ENCODE peak calls at places on chromosomes 4 and X, in five cellular contexts. One of them, this sample, is unnamed.

GRCh38 chrX:36867143-36867542 is 141.0 kb upstream of the FAM47C start:
- DNase-seq in HT1080: peak
- DNase-seq in HEK293T: peak
- DNase-seq in stimulated activated CD4-positive, alpha-beta T cell treated with anti-CD3 and anti-CD28 coated beads, Interleukin-2, amount 100 ng/mL, for 48 hours: no peak
- DNase-seq in activated CD4-positive, alpha-beta T cell treated with anti-CD3 and anti-CD28 coated beads for 1 hour: no peak
- DNase-seq in this sample: peak

GRCh38 chr4:141047228-141047884 is 85.9 kb downstream of the RNF150 start:
- DNase-seq in HT1080: no peak
- DNase-seq in stimulated activated CD4-positive, alpha-beta T cell treated with anti-CD3 and anti-CD28 coated beads, Interleukin-2, amount 100 ng/mL, for 48 hours: no peak
- DNase-seq in activated CD4-positive, alpha-beta T cell treated with anti-CD3 and anti-CD28 coated beads for 1 hour: no peak
- DNase-seq in HEK293T: no peak
- DNase-seq in this sample: no peak

GRCh38 chr4:44493924-44494323 is 45.3 kb upstream of the KCTD8 start:
- DNase-seq in HEK293T: peak
- DNase-seq in stimulated activated CD4-positive, alpha-beta T cell treated with anti-CD3 and anti-CD28 coated beads, Interleukin-2, amount 100 ng/mL, for 48 hours: no peak
- DNase-seq in activated CD4-positive, alpha-beta T cell treated with anti-CD3 and anti-CD28 coated beads for 1 hour: no peak
- DNase-seq in HT1080: peak
- DNase-seq in this sample: peak

GRCh38 chr4:24657768-24658617 is 73.6 kb upstream of the DHX15 start:
- DNase-seq in activated CD4-positive, alpha-beta T cell treated with anti-CD3 and anti-CD28 coated beads for 1 hour: no peak
- DNase-seq in stimulated activated CD4-positive, alpha-beta T cell treated with anti-CD3 and anti-CD28 coated beads, Interleukin-2, amount 100 ng/mL, for 48 hours: no peak
- DNase-seq in HT1080: peak
- DNase-seq in HEK293T: no peak
- DNase-seq in this sample: peak

GRCh38 chr4:139834210-139834609 is 168.6 kb downstream of the MGST2 start:
- DNase-seq in activated CD4-positive, alpha-beta T cell treated with anti-CD3 and anti-CD28 coated beads for 1 hour: no peak
- DNase-seq in HEK293T: no peak
- DNase-seq in HT1080: no peak
- DNase-seq in stimulated activated CD4-positive, alpha-beta T cell treated with anti-CD3 and anti-CD28 coated beads, Interleukin-2, amount 100 ng/mL, for 48 hours: no peak
- DNase-seq in this sample: no peak

GRCh38 chr4:102420563-102421221 is 75.4 kb upstream of the SLC39A8 start:
- DNase-seq in stimulated activated CD4-positive, alpha-beta T cell treated with anti-CD3 and anti-CD28 coated beads, Interleukin-2, amount 100 ng/mL, for 48 hours: no peak
- DNase-seq in activated CD4-positive, alpha-beta T cell treated with anti-CD3 and anti-CD28 coated beads for 1 hour: no peak
- DNase-seq in HEK293T: no peak
- DNase-seq in HT1080: peak
- DNase-seq in this sample: no peak

GRCh38 chr4:87005369-87005689 is 70.5 kb downstream of the AFF1 start:
- DNase-seq in HT1080: peak
- DNase-seq in HEK293T: no peak
- DNase-seq in activated CD4-positive, alpha-beta T cell treated with anti-CD3 and anti-CD28 coated beads for 1 hour: no peak
- DNase-seq in stimulated activated CD4-positive, alpha-beta T cell treated with anti-CD3 and anti-CD28 coated beads, Interleukin-2, amount 100 ng/mL, for 48 hours: no peak
- DNase-seq in this sample: no peak

GRCh38 chrX:119041175-119041574 is 31.6 kb upstream of the CT47C1 start:
- DNase-seq in HEK293T: no peak
- DNase-seq in stimulated activated CD4-positive, alpha-beta T cell treated with anti-CD3 and anti-CD28 coated beads, Interleukin-2, amount 100 ng/mL, for 48 hours: no peak
- DNase-seq in HT1080: peak
- DNase-seq in activated CD4-positive, alpha-beta T cell treated with anti-CD3 and anti-CD28 coated beads for 1 hour: no peak
- DNase-seq in this sample: peak

GRCh38 chr4:8414377-8414776 is 26.1 kb downstream of the ACOX3 start:
- DNase-seq in activated CD4-positive, alpha-beta T cell treated with anti-CD3 and anti-CD28 coated beads for 1 hour: no peak
- DNase-seq in HEK293T: no peak
- DNase-seq in stimulated activated CD4-positive, alpha-beta T cell treated with anti-CD3 and anti-CD28 coated beads, Interleukin-2, amount 100 ng/mL, for 48 hours: peak
- DNase-seq in HT1080: peak
- DNase-seq in this sample: peak

GRCh38 chr4:73902038-73902637 is 32.9 kb downstream of the CXCL1 start:
- DNase-seq in stimulated activated CD4-positive, alpha-beta T cell treated with anti-CD3 and anti-CD28 coated beads, Interleukin-2, amount 100 ng/mL, for 48 hours: no peak
- DNase-seq in activated CD4-positive, alpha-beta T cell treated with anti-CD3 and anti-CD28 coated beads for 1 hour: no peak
- DNase-seq in HT1080: peak
- DNase-seq in HEK293T: no peak
- DNase-seq in this sample: no peak

GRCh38 chr4:5888222-5888701 is 4.6 kb downstream of the CRMP1 start:
- DNase-seq in HEK293T: peak
- DNase-seq in stimulated activated CD4-positive, alpha-beta T cell treated with anti-CD3 and anti-CD28 coated beads, Interleukin-2, amount 100 ng/mL, for 48 hours: no peak
- DNase-seq in HT1080: no peak
- DNase-seq in activated CD4-positive, alpha-beta T cell treated with anti-CD3 and anti-CD28 coated beads for 1 hour: no peak
- DNase-seq in this sample: peak

GRCh38 chr4:7857238-7857701 is 82.4 kb downstream of the AFAP1 start:
- DNase-seq in HT1080: no peak
- DNase-seq in activated CD4-positive, alpha-beta T cell treated with anti-CD3 and anti-CD28 coated beads for 1 hour: no peak
- DNase-seq in HEK293T: no peak
- DNase-seq in stimulated activated CD4-positive, alpha-beta T cell treated with anti-CD3 and anti-CD28 coated beads, Interleukin-2, amount 100 ng/mL, for 48 hours: no peak
- DNase-seq in this sample: no peak

GRCh38 chr4:149077142-149077541 is 634.9 kb upstream of the NR3C2 start:
- DNase-seq in HT1080: no peak
- DNase-seq in stimulated activated CD4-positive, alpha-beta T cell treated with anti-CD3 and anti-CD28 coated beads, Interleukin-2, amount 100 ng/mL, for 48 hours: no peak
- DNase-seq in activated CD4-positive, alpha-beta T cell treated with anti-CD3 and anti-CD28 coated beads for 1 hour: no peak
- DNase-seq in HEK293T: no peak
- DNase-seq in this sample: no peak

GRCh38 chr4:25870081-25870480 is 7.3 kb upstream of the SEL1L3 start:
- DNase-seq in HEK293T: no peak
- DNase-seq in stimulated activated CD4-positive, alpha-beta T cell treated with anti-CD3 and anti-CD28 coated beads, Interleukin-2, amount 100 ng/mL, for 48 hours: no peak
- DNase-seq in HT1080: no peak
- DNase-seq in activated CD4-positive, alpha-beta T cell treated with anti-CD3 and anti-CD28 coated beads for 1 hour: no peak
- DNase-seq in this sample: no peak

GRCh38 chr4:57966987-57967760 is 857.0 kb upstream of the IGFBP7 start:
- DNase-seq in HEK293T: no peak
- DNase-seq in stimulated activated CD4-positive, alpha-beta T cell treated with anti-CD3 and anti-CD28 coated beads, Interleukin-2, amount 100 ng/mL, for 48 hours: no peak
- DNase-seq in HT1080: no peak
- DNase-seq in activated CD4-positive, alpha-beta T cell treated with anti-CD3 and anti-CD28 coated beads for 1 hour: no peak
- DNase-seq in this sample: no peak

GRCh38 chrX:50081282-50081955 is 119.4 kb downstream of the AKAP4 start:
- DNase-seq in activated CD4-positive, alpha-beta T cell treated with anti-CD3 and anti-CD28 coated beads for 1 hour: no peak
- DNase-seq in stimulated activated CD4-positive, alpha-beta T cell treated with anti-CD3 and anti-CD28 coated beads, Interleukin-2, amount 100 ng/mL, for 48 hours: no peak
- DNase-seq in HT1080: peak
- DNase-seq in HEK293T: no peak
- DNase-seq in this sample: peak

GRCh38 chrX:51747671-51748070 is 4.4 kb downstream of the GSPT2 start:
- DNase-seq in HT1080: no peak
- DNase-seq in HEK293T: no peak
- DNase-seq in activated CD4-positive, alpha-beta T cell treated with anti-CD3 and anti-CD28 coated beads for 1 hour: no peak
- DNase-seq in stimulated activated CD4-positive, alpha-beta T cell treated with anti-CD3 and anti-CD28 coated beads, Interleukin-2, amount 100 ng/mL, for 48 hours: no peak
- DNase-seq in this sample: no peak

GRCh38 chr4:10589808-10590207 is 94.8 kb downstream of the CLNK start:
- DNase-seq in stimulated activated CD4-positive, alpha-beta T cell treated with anti-CD3 and anti-CD28 coated beads, Interleukin-2, amount 100 ng/mL, for 48 hours: no peak
- DNase-seq in activated CD4-positive, alpha-beta T cell treated with anti-CD3 and anti-CD28 coated beads for 1 hour: no peak
- DNase-seq in HT1080: no peak
- DNase-seq in HEK293T: no peak
- DNase-seq in this sample: no peak

This sample was measured in SW480.